ENCODE peak calls at places on chromosome 16, in eight cellular contexts. One of them, this sample, is unnamed. For H3K4me1, the result is how much of the 10 kb centered on the place peaks cover.

GRCh38 chr16:1430759-1431496 is at the start of gene PERCC1:
- DNase-seq in HCT116: no peak
- DNase-seq in CD4-positive, CD25-positive, alpha-beta regulatory T cell: no peak
- DNase-seq in cardiac muscle cell: no peak
- DNase-seq in neuronal stem cell: no peak
- DNase-seq in endothelial cell of umbilical vein: no peak
- DNase-seq in Peyer's patch: no peak
- DNase-seq in Karpas-422: no peak
- DNase-seq in this sample: no peak

GRCh38 chr16:11100239-11100750 is 155.7 kb downstream of the SOCS1 start:
- DNase-seq in Karpas-422: no peak
- DNase-seq in cardiac muscle cell: peak
- DNase-seq in neuronal stem cell: no peak
- DNase-seq in CD4-positive, CD25-positive, alpha-beta regulatory T cell: no peak
- DNase-seq in Peyer's patch: peak
- DNase-seq in endothelial cell of umbilical vein: peak
- DNase-seq in HCT116: peak
- DNase-seq in this sample: no peak

GRCh38 chr16:55495616-55496289 is 13.1 kb upstream of the LPCAT2 start:
- DNase-seq in Karpas-422: no peak
- DNase-seq in CD4-positive, CD25-positive, alpha-beta regulatory T cell: no peak
- DNase-seq in HCT116: no peak
- DNase-seq in endothelial cell of umbilical vein: no peak
- DNase-seq in neuronal stem cell: no peak
- DNase-seq in cardiac muscle cell: peak
- DNase-seq in Peyer's patch: no peak
- DNase-seq in this sample: no peak

GRCh38 chr16:15650698-15651161 is 685 bp downstream of the NDE1 start:
- DNase-seq in Karpas-422: peak
- DNase-seq in CD4-positive, CD25-positive, alpha-beta regulatory T cell: peak
- DNase-seq in endothelial cell of umbilical vein: peak
- DNase-seq in neuronal stem cell: peak
- DNase-seq in cardiac muscle cell: peak
- DNase-seq in Peyer's patch: no peak
- DNase-seq in HCT116: no peak
- DNase-seq in this sample: peak

GRCh38 chr16:30561212-30561816 is 3.1 kb upstream of the ZNF764 start:
- DNase-seq in HCT116: no peak
- DNase-seq in CD4-positive, CD25-positive, alpha-beta regulatory T cell: no peak
- DNase-seq in Karpas-422: no peak
- DNase-seq in Peyer's patch: peak
- DNase-seq in neuronal stem cell: no peak
- DNase-seq in cardiac muscle cell: no peak
- DNase-seq in endothelial cell of umbilical vein: peak
- DNase-seq in this sample: no peak

GRCh38 chr16:71637398-71637797 is 11.4 kb downstream of the MARVELD3 start:
- DNase-seq in endothelial cell of umbilical vein: no peak
- DNase-seq in HCT116: no peak
- DNase-seq in neuronal stem cell: no peak
- DNase-seq in cardiac muscle cell: peak
- DNase-seq in Karpas-422: no peak
- DNase-seq in Peyer's patch: no peak
- DNase-seq in CD4-positive, CD25-positive, alpha-beta regulatory T cell: no peak
- DNase-seq in this sample: no peak

GRCh38 chr16:24997665-24998064 is 17.5 kb downstream of the ARHGAP17 start:
- DNase-seq in neuronal stem cell: no peak
- DNase-seq in CD4-positive, CD25-positive, alpha-beta regulatory T cell: no peak
- DNase-seq in cardiac muscle cell: no peak
- DNase-seq in HCT116: no peak
- DNase-seq in Karpas-422: no peak
- DNase-seq in Peyer's patch: no peak
- DNase-seq in endothelial cell of umbilical vein: no peak
- DNase-seq in this sample: no peak

GRCh38 chr16:52229471-52229870 is 317.5 kb downstream of the TOX3 start:
- DNase-seq in HCT116: no peak
- DNase-seq in Peyer's patch: no peak
- DNase-seq in cardiac muscle cell: no peak
- DNase-seq in neuronal stem cell: no peak
- DNase-seq in Karpas-422: no peak
- DNase-seq in endothelial cell of umbilical vein: no peak
- DNase-seq in CD4-positive, CD25-positive, alpha-beta regulatory T cell: no peak
- DNase-seq in this sample: no peak

GRCh38 chr16:396605-397004 is 394 bp upstream of the NME4 start:
- DNase-seq in Peyer's patch: no peak
- DNase-seq in cardiac muscle cell: peak
- DNase-seq in Karpas-422: peak
- DNase-seq in CD4-positive, CD25-positive, alpha-beta regulatory T cell: no peak
- DNase-seq in HCT116: no peak
- DNase-seq in endothelial cell of umbilical vein: peak
- DNase-seq in neuronal stem cell: no peak
- DNase-seq in this sample: no peak

GRCh38 chr16:719815-720506 is 985 bp upstream of the ANTKMT start:
- DNase-seq in Peyer's patch: no peak
- DNase-seq in HCT116: no peak
- DNase-seq in neuronal stem cell: no peak
- DNase-seq in cardiac muscle cell: no peak
- DNase-seq in Karpas-422: no peak
- DNase-seq in CD4-positive, CD25-positive, alpha-beta regulatory T cell: no peak
- DNase-seq in endothelial cell of umbilical vein: no peak
- DNase-seq in this sample: no peak

GRCh38 chr16:50196736-50197135 is 43.6 kb downstream of the TENT4B start:
- DNase-seq in Peyer's patch: no peak
- DNase-seq in endothelial cell of umbilical vein: no peak
- DNase-seq in HCT116: no peak
- DNase-seq in cardiac muscle cell: peak
- DNase-seq in neuronal stem cell: no peak
- DNase-seq in CD4-positive, CD25-positive, alpha-beta regulatory T cell: no peak
- DNase-seq in Karpas-422: no peak
- DNase-seq in this sample: no peak

GRCh38 chr16:10776280-10776679 is 32.6 kb downstream of the NUBP1 start:
- DNase-seq in Karpas-422: no peak
- DNase-seq in endothelial cell of umbilical vein: no peak
- DNase-seq in HCT116: no peak
- DNase-seq in neuronal stem cell: no peak
- DNase-seq in Peyer's patch: no peak
- DNase-seq in cardiac muscle cell: no peak
- DNase-seq in CD4-positive, CD25-positive, alpha-beta regulatory T cell: no peak
- DNase-seq in this sample: no peak

GRCh38 chr16:77869997-77870813 is 81.8 kb downstream of the VAT1L start:
- DNase-seq in Peyer's patch: no peak
- DNase-seq in endothelial cell of umbilical vein: peak
- DNase-seq in neuronal stem cell: no peak
- DNase-seq in CD4-positive, CD25-positive, alpha-beta regulatory T cell: no peak
- DNase-seq in Karpas-422: no peak
- DNase-seq in cardiac muscle cell: peak
- DNase-seq in HCT116: no peak
- DNase-seq in this sample: no peak

GRCh38 chr16:86824751-86825310 is 246.5 kb downstream of the FOXL1 start:
- DNase-seq in cardiac muscle cell: peak
- DNase-seq in endothelial cell of umbilical vein: peak
- DNase-seq in Peyer's patch: no peak
- DNase-seq in Karpas-422: no peak
- DNase-seq in HCT116: no peak
- DNase-seq in CD4-positive, CD25-positive, alpha-beta regulatory T cell: no peak
- DNase-seq in neuronal stem cell: no peak
- DNase-seq in this sample: no peak

GRCh38 chr16:25426829-25427228 is 169.2 kb upstream of the ZKSCAN2 start:
- DNase-seq in Karpas-422: no peak
- DNase-seq in endothelial cell of umbilical vein: no peak
- DNase-seq in cardiac muscle cell: no peak
- DNase-seq in neuronal stem cell: no peak
- DNase-seq in HCT116: no peak
- DNase-seq in CD4-positive, CD25-positive, alpha-beta regulatory T cell: no peak
- DNase-seq in Peyer's patch: no peak
- DNase-seq in this sample: no peak

GRCh38 chr16:19210175-19210924 is 42.3 kb downstream of the SYT17 start:
- DNase-seq in Karpas-422: peak
- DNase-seq in HCT116: peak
- DNase-seq in cardiac muscle cell: no peak
- DNase-seq in Peyer's patch: no peak
- DNase-seq in CD4-positive, CD25-positive, alpha-beta regulatory T cell: no peak
- DNase-seq in endothelial cell of umbilical vein: no peak
- DNase-seq in neuronal stem cell: no peak
- DNase-seq in this sample: no peak

GRCh38 chr16:22120440-22120839 is 28.1 kb downstream of the VWA3A start:
- DNase-seq in cardiac muscle cell: no peak
- DNase-seq in Karpas-422: peak
- DNase-seq in endothelial cell of umbilical vein: no peak
- DNase-seq in neuronal stem cell: no peak
- DNase-seq in CD4-positive, CD25-positive, alpha-beta regulatory T cell: no peak
- DNase-seq in Peyer's patch: no peak
- DNase-seq in HCT116: no peak
- DNase-seq in this sample: no peak

GRCh38 chr16:84044108-84044488 is 1.5 kb upstream of the SLC38A8 start:
- DNase-seq in endothelial cell of umbilical vein: peak
- DNase-seq in cardiac muscle cell: peak
- DNase-seq in HCT116: peak
- DNase-seq in neuronal stem cell: no peak
- DNase-seq in Karpas-422: peak
- DNase-seq in CD4-positive, CD25-positive, alpha-beta regulatory T cell: no peak
- DNase-seq in Peyer's patch: no peak
- DNase-seq in this sample: no peak

DNA sequence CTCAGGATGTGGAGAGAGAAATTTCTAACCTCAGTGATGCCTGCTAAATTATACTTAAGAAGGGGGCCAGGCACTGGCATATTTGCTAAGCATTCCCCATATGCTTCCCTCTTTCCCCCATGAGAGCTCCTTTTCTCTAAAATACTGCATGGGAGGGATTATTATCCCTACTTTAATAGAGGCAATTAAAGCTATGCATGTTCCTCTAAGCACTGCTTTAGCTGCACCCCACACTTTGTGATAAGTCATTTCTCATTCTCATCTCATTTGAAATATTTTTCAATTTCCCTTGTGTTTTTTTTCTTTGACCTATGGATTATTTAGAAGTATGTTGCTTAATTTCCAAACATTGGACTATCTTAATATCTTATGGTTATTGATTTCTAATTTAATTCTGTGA is 72.1 kb upstream of the CIBAR2 start:
- DNase-seq in Peyer's patch: no peak
- DNase-seq in Karpas-422: no peak
- DNase-seq in neuronal stem cell: no peak
- DNase-seq in HCT116: no peak
- DNase-seq in CD4-positive, CD25-positive, alpha-beta regulatory T cell: no peak
- DNase-seq in cardiac muscle cell: no peak
- DNase-seq in endothelial cell of umbilical vein: no peak
- DNase-seq in this sample: no peak
- H3K4me1 ChIP-seq in Peyer's patch: under half
- H3K4me1 ChIP-seq in Karpas-422: under half
- H3K4me1 ChIP-seq in neuronal stem cell: under half
- H3K4me1 ChIP-seq in HCT116: under half
- H3K4me1 ChIP-seq in CD4-positive, CD25-positive, alpha-beta regulatory T cell: under half
- H3K4me1 ChIP-seq in cardiac muscle cell: under half
- H3K4me1 ChIP-seq in endothelial cell of umbilical vein: under half
- H3K4me1 ChIP-seq in this sample: under half

DNA sequence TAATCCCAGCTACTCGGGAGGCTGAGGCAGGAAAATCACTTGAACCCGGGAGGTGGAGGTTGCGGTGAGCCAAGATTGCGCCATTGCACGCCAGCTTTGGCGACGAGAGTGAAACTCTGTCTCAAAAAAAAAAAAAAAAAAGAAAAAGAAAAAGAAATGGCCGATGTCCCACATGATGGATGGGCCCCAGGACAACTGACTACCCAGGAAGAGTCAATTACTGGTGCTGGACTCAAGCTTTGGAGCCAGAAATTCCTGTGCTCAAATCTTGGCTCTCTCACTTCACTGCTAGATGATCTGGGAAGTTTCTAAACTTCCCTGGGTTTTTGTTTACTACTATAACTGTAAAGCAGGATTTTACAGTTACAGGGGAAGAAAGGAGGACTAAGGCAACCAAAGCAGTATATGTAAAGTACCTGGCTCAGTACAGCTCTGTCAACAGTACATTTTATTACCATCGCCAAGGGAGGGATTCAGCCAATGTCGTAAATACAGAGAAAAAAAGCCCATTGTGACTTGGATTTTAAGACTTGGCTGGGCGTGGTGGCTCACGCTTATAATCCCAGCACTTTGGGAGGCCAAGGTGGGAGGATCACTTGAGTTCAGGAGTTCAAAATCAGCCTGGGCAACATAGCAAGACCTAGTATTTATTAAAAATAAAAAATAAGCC is 11.9 kb downstream of the C16orf86 start:
- DNase-seq in cardiac muscle cell: no peak
- DNase-seq in HCT116: no peak
- DNase-seq in CD4-positive, CD25-positive, alpha-beta regulatory T cell: no peak
- DNase-seq in endothelial cell of umbilical vein: no peak
- DNase-seq in neuronal stem cell: no peak
- DNase-seq in Peyer's patch: no peak
- DNase-seq in Karpas-422: no peak
- DNase-seq in this sample: no peak
- H3K27ac ChIP-seq in cardiac muscle cell: no peak
- H3K27ac ChIP-seq in HCT116: no peak
- H3K27ac ChIP-seq in CD4-positive, CD25-positive, alpha-beta regulatory T cell: no peak
- H3K27ac ChIP-seq in endothelial cell of umbilical vein: no peak
- H3K27ac ChIP-seq in neuronal stem cell: no peak
- H3K27ac ChIP-seq in Peyer's patch: no peak
- H3K27ac ChIP-seq in Karpas-422: no peak
- H3K27ac ChIP-seq in this sample: no peak

GRCh38 chr16:87853411-87854052 is 15.8 kb downstream of the SLC7A5 start:
- DNase-seq in cardiac muscle cell: peak
- DNase-seq in Peyer's patch: peak
- DNase-seq in endothelial cell of umbilical vein: peak
- DNase-seq in Karpas-422: peak
- DNase-seq in HCT116: peak
- DNase-seq in CD4-positive, CD25-positive, alpha-beta regulatory T cell: peak
- DNase-seq in neuronal stem cell: peak
- DNase-seq in this sample: peak

GRCh38 chr16:87855852-87856715 is 13.2 kb downstream of the SLC7A5 start:
- DNase-seq in HCT116: no peak
- DNase-seq in CD4-positive, CD25-positive, alpha-beta regulatory T cell: no peak
- DNase-seq in cardiac muscle cell: peak
- DNase-seq in endothelial cell of umbilical vein: no peak
- DNase-seq in neuronal stem cell: no peak
- DNase-seq in Peyer's patch: peak
- DNase-seq in Karpas-422: peak
- DNase-seq in this sample: no peak

GRCh38 chr16:87854907-87855683 is 14.2 kb downstream of the SLC7A5 start:
- DNase-seq in CD4-positive, CD25-positive, alpha-beta regulatory T cell: no peak
- DNase-seq in neuronal stem cell: no peak
- DNase-seq in endothelial cell of umbilical vein: no peak
- DNase-seq in Peyer's patch: no peak
- DNase-seq in Karpas-422: no peak
- DNase-seq in HCT116: no peak
- DNase-seq in cardiac muscle cell: no peak
- DNase-seq in this sample: no peak

GRCh38 chr16:87856796-87857228 is 12.5 kb downstream of the SLC7A5 start:
- DNase-seq in neuronal stem cell: no peak
- DNase-seq in Peyer's patch: no peak
- DNase-seq in HCT116: no peak
- DNase-seq in cardiac muscle cell: no peak
- DNase-seq in CD4-positive, CD25-positive, alpha-beta regulatory T cell: no peak
- DNase-seq in Karpas-422: peak
- DNase-seq in endothelial cell of umbilical vein: no peak
- DNase-seq in this sample: peak

GRCh38 chr16:87854053-87854906 is 15.0 kb downstream of the SLC7A5 start:
- DNase-seq in cardiac muscle cell: no peak
- DNase-seq in endothelial cell of umbilical vein: no peak
- DNase-seq in Peyer's patch: no peak
- DNase-seq in HCT116: no peak
- DNase-seq in Karpas-422: no peak
- DNase-seq in CD4-positive, CD25-positive, alpha-beta regulatory T cell: peak
- DNase-seq in neuronal stem cell: no peak
- DNase-seq in this sample: peak
- H3K4me1 ChIP-seq in cardiac muscle cell: under half
- H3K4me1 ChIP-seq in endothelial cell of umbilical vein: under half
- H3K4me1 ChIP-seq in Peyer's patch: under half
- H3K4me1 ChIP-seq in HCT116: under half
- H3K4me1 ChIP-seq in Karpas-422: half or more
- H3K4me1 ChIP-seq in CD4-positive, CD25-positive, alpha-beta regulatory T cell: half or more
- H3K4me1 ChIP-seq in neuronal stem cell: under half
- H3K4me1 ChIP-seq in this sample: half or more

GRCh38 chr16:89491974-89492687 is 1.8 kb upstream of the ANKRD11 start:
- DNase-seq in HCT116: no peak
- DNase-seq in Karpas-422: no peak
- DNase-seq in Peyer's patch: no peak
- DNase-seq in endothelial cell of umbilical vein: no peak
- DNase-seq in CD4-positive, CD25-positive, alpha-beta regulatory T cell: no peak
- DNase-seq in cardiac muscle cell: no peak
- DNase-seq in neuronal stem cell: no peak
- DNase-seq in this sample: no peak
- H3K27ac ChIP-seq in HCT116: peak
- H3K27ac ChIP-seq in Karpas-422: no peak
- H3K27ac ChIP-seq in Peyer's patch: peak
- H3K27ac ChIP-seq in endothelial cell of umbilical vein: no peak
- H3K27ac ChIP-seq in CD4-positive, CD25-positive, alpha-beta regulatory T cell: peak
- H3K27ac ChIP-seq in cardiac muscle cell: no peak
- H3K27ac ChIP-seq in neuronal stem cell: no peak
- H3K27ac ChIP-seq in this sample: peak